ENCODE peak calls at places on chromosomes 7 and 10, in seven cellular contexts. X is GM12865, C is dorsolateral prefrontal cortex, U is GM23248, K is HepG2, S is choroid plexus epithelial cell, N is PC-9. Q is an unnamed sample.
A peak's percentile ranks its signal among the peaks of the same experiment; 100 is the strongest.

GRCh38 chr10:5560844-5561703 is 36.3 kb downstream of the CALML3 start:
- DNase-seq in X (no peak), C (no peak), U (no peak), K (peak; percentile 55), S (no peak), N (no peak), Q (peak; percentile 38)

GRCh38 chr7:147188485-147188884 is 1071.9 kb downstream of the CNTNAP2 start:
- DNase-seq in X (no peak), C (no peak), U (no peak), K (no peak), S (no peak), N (no peak), Q (no peak)

GRCh38 chr7:50812847-50813475 is 30.3 kb upstream of the GRB10 start:
- DNase-seq in X (no peak), C (no peak), U (peak; percentile 86), K (peak; percentile 28), S (peak; percentile 78), N (peak; percentile 87), Q (peak; percentile 41)

GRCh38 chr10:71188201-71188600 is 24.2 kb upstream of the UNC5B start:
- DNase-seq in X (no peak), C (peak; percentile 60), U (no peak), K (no peak), S (no peak), N (no peak), Q (peak; percentile 32)

GRCh38 chr7:157699357-157700013 is 362.7 kb downstream of the DNAJB6 start:
- DNase-seq in X (no peak), C (peak; percentile 9), U (no peak), K (no peak), S (no peak), N (no peak), Q (no peak)

GRCh38 chr7:51070163-51070562 is 246.4 kb downstream of the COBL start:
- DNase-seq in X (no peak), C (no peak), U (peak; percentile 27), K (no peak), S (no peak), N (no peak), Q (no peak)

GRCh38 chr7:54802841-54803240 is 43.8 kb upstream of the SEC61G start:
- DNase-seq in X (peak; percentile 44), C (no peak), U (peak; percentile 69), K (no peak), S (peak; percentile 65), N (peak; percentile 19), Q (no peak)

GRCh38 chr10:46268076-46268881 is 18.5 kb upstream of the ANTXRL start:
- DNase-seq in X (peak; percentile 78), C (no peak), U (no peak), K (no peak), S (no peak), N (no peak), Q (peak; percentile 32)

GRCh38 chr7:26144681-26145080 is 7.3 kb upstream of the NFE2L3 start:
- DNase-seq in X (no peak), C (no peak), U (peak; percentile 13), K (no peak), S (no peak), N (no peak), Q (no peak)

GRCh38 chr7:74223711-74224510 is 14.1 kb downstream of the LAT2 start:
- DNase-seq in X (no peak), C (no peak), U (no peak), K (no peak), S (no peak), N (no peak), Q (no peak)

GRCh38 chr10:1217661-1218060 is 161.5 kb downstream of the WDR37 start:
- DNase-seq in X (no peak), C (no peak), U (no peak), K (no peak), S (no peak), N (no peak), Q (no peak)

GRCh38 chr7:66967029-66967428 is 28.4 kb downstream of the SBDS start:
- DNase-seq in X (no peak), C (no peak), U (no peak), K (no peak), S (no peak), N (no peak), Q (no peak)

GRCh38 chr7:117588352-117588794 is 108.5 kb downstream of the CFTR start:
- DNase-seq in X (peak; percentile 36), C (no peak), U (no peak), K (peak; percentile 18), S (peak; percentile 77), N (no peak), Q (peak; percentile 75)

GRCh38 chr10:5464521-5464920 is 34.8 kb downstream of the CALML5 start:
- DNase-seq in X (no peak), C (no peak), U (peak; percentile 28), K (no peak), S (no peak), N (no peak), Q (no peak)

GRCh38 chr10:133028956-133029355 is 58.8 kb upstream of the ADGRA1 start:
- DNase-seq in X (no peak), C (no peak), U (no peak), K (no peak), S (no peak), N (no peak), Q (no peak)

GRCh38 chr7:74587435-74588126 is 69.9 kb upstream of the GTF2I start:
- DNase-seq in X (peak; percentile 91), C (peak; percentile 57), U (peak; percentile 94), K (no peak), S (peak; percentile 93), N (peak; percentile 96), Q (no peak)

GRCh38 chr10:78306358-78306757 is 272.7 kb downstream of the RPS24 start:
- DNase-seq in X (no peak), C (no peak), U (no peak), K (no peak), S (no peak), N (no peak), Q (no peak)

GRCh38 chr10:69911571-69912528 is 110.1 kb downstream of the COL13A1 start:
- DNase-seq in X (no peak), C (no peak), U (no peak), K (no peak), S (no peak), N (no peak), Q (no peak)

GRCh38 chr7:16062269-16062668 is 359.1 kb downstream of the CRPPA start:
- DNase-seq in X (no peak), C (no peak), U (peak; percentile 69), K (no peak), S (peak; percentile 87), N (no peak), Q (no peak)

GRCh38 chr10:100642295-100642994 is 102.9 kb upstream of the PAX2 start:
- DNase-seq in X (no peak), C (no peak), U (no peak), K (no peak), S (no peak), N (no peak), Q (no peak)

GRCh38 chr10:79490400-79491081 is 21.8 kb upstream of the EIF5AL1 start:
- DNase-seq in X (no peak), C (no peak), U (peak; percentile 33), K (no peak), S (peak; percentile 70), N (no peak), Q (no peak)

GRCh38 chr7:100897111-100897608 is 1.5 kb upstream of the ACHE start:
- DNase-seq in X (no peak), C (no peak), U (peak; percentile 55), K (no peak), S (no peak), N (peak; percentile 49), Q (peak; percentile 70)

GRCh38 chr10:70622981-70623844 is 20.7 kb upstream of the PRF1 start:
- DNase-seq in X (no peak), C (no peak), U (peak; percentile 53), K (no peak), S (peak; percentile 28), N (no peak), Q (no peak)

GRCh38 chr7:22561356-22561755 is 61.4 kb upstream of the STEAP1B start:
- DNase-seq in X (no peak), C (no peak), U (peak; percentile 100), K (peak; percentile 72), S (peak; percentile 98), N (peak; percentile 88), Q (peak; percentile 64)

GRCh38 chr7:154388999-154389398 is 336.8 kb downstream of the DPP6 start:
- DNase-seq in X (no peak), C (no peak), U (no peak), K (no peak), S (no peak), N (no peak), Q (no peak)

GRCh38 chr10:12513003-12513365 is 163.6 kb downstream of the CAMK1D start:
- DNase-seq in X (no peak), C (no peak), U (no peak), K (no peak), S (no peak), N (no peak), Q (no peak)

GRCh38 chr7:107746006-107746405 is 2.1 kb downstream of the CBLL1 start:
- DNase-seq in X (no peak), C (no peak), U (peak; percentile 34), K (no peak), S (no peak), N (no peak), Q (no peak)
- H3K4me3 ChIP-seq in X (no peak overlapping the region), C (peak overlapping the region; percentile 92), U (peak overlapping the region; percentile 92), K (peak overlapping the region; percentile 92), S (no peak overlapping the region), N (no peak overlapping the region), Q (no peak overlapping the region)

GRCh38 chr10:120145107-120145506 is 252.6 kb downstream of the SEC23IP start:
- DNase-seq in X (no peak), C (no peak), U (no peak), K (no peak), S (no peak), N (no peak), Q (no peak)
- H3K4me3 ChIP-seq in X (no peak overlapping the region), C (no peak overlapping the region), U (no peak overlapping the region), K (no peak overlapping the region), S (no peak overlapping the region), N (no peak overlapping the region), Q (no peak overlapping the region)

GRCh38 chr10:58477902-58478301 is 34.8 kb upstream of the BICC1 start:
- DNase-seq in X (no peak), C (no peak), U (peak; percentile 29), K (no peak), S (no peak), N (no peak), Q (no peak)

GRCh38 chr10:58473966-58474365 is 38.7 kb upstream of the BICC1 start:
- DNase-seq in X (no peak), C (no peak), U (peak; percentile 71), K (no peak), S (peak; percentile 40), N (no peak), Q (no peak)

GRCh38 chr10:58479016-58479415 is 33.7 kb upstream of the BICC1 start:
- DNase-seq in X (no peak), C (no peak), U (no peak), K (no peak), S (no peak), N (no peak), Q (no peak)

GRCh38 chr10:58477122-58477521 is 35.5 kb upstream of the BICC1 start:
- DNase-seq in X (no peak), C (no peak), U (peak; percentile 74), K (no peak), S (peak; percentile 88), N (no peak), Q (no peak)

GRCh38 chr10:58475322-58476277 is 37.1 kb upstream of the BICC1 start:
- DNase-seq in X (no peak), C (no peak), U (peak; percentile 83), K (no peak), S (peak; percentile 65), N (no peak), Q (no peak)
- H3K4me3 ChIP-seq in X (no peak overlapping the region), C (no peak overlapping the region), U (peak overlapping the region; percentile 76), K (no peak overlapping the region), S (peak overlapping the region; percentile 29), N (no peak overlapping the region), Q (no peak overlapping the region)

GRCh38 chr7:141511370-141512335 is 39.6 kb upstream of the AGK start:
- DNase-seq in X (no peak), C (no peak), U (peak; percentile 20), K (no peak), S (peak; percentile 1), N (peak; percentile 5), Q (no peak)
- H3K4me3 ChIP-seq in X (no peak overlapping the region), C (peak overlapping the region; percentile 40), U (no peak overlapping the region), K (peak overlapping the region; percentile 24), S (peak overlapping the region; percentile 6), N (no peak overlapping the region), Q (peak overlapping the region; percentile 42)